ENCODE peak calls at places on chromosomes 3 and 15, in five cellular contexts. N, X, U, P and J are unnamed samples.

GRCh38 chr3:73041537-73041936 is 19.9 kb upstream of the EBLN2 start:
- DNase-seq in N (no peak), X (peak), U (no peak), P (no peak), J (no peak)

GRCh38 chr15:100030586-100031249 is 297.5 kb upstream of the LYSMD4 start:
- DNase-seq in N (no peak), X (no peak), U (no peak), P (no peak), J (peak)

GRCh38 chr15:70562906-70563305 is 200.5 kb downstream of the UACA start:
- DNase-seq in N (no peak), X (no peak), U (no peak), P (no peak), J (no peak)

GRCh38 chr15:66770518-66771350 is 68.7 kb downstream of the SMAD6 start:
- DNase-seq in N (no peak), X (no peak), U (no peak), P (no peak), J (no peak)

GRCh38 chr3:165820685-165821123 is 16.5 kb downstream of the BCHE start:
- DNase-seq in N (no peak), X (no peak), U (no peak), P (no peak), J (no peak)

GRCh38 chr3:72960812-72961518 is 35.6 kb upstream of the PPP4R2 start:
- DNase-seq in N (no peak), X (peak), U (no peak), P (no peak), J (no peak)

GRCh38 chr3:138950006-138950644 is 3.1 kb downstream of the FOXL2NB start:
- DNase-seq in N (peak), X (no peak), U (no peak), P (no peak), J (peak)

GRCh38 chr3:122916084-122916483 is 111.5 kb downstream of the SEMA5B start:
- DNase-seq in N (peak), X (no peak), U (no peak), P (no peak), J (no peak)

GRCh38 chr15:69718916-69719315 is 266.3 kb downstream of the RPLP1 start:
- DNase-seq in N (peak), X (no peak), U (no peak), P (no peak), J (no peak)

GRCh38 chr15:64892850-64893403 is 18.8 kb upstream of the ANKDD1A start:
- DNase-seq in N (no peak), X (no peak), U (no peak), P (no peak), J (no peak)

GRCh38 chr15:70096215-70096974 is 1.3 kb downstream of the TLE3 start:
- DNase-seq in N (peak), X (no peak), U (peak), P (peak), J (no peak)

GRCh38 chr15:34084086-34084485 is 17.6 kb downstream of the EMC7 start:
- DNase-seq in N (no peak), X (peak), U (no peak), P (no peak), J (peak)

GRCh38 chr3:194705761-194706160 is 20.1 kb downstream of the FAM43A start:
- DNase-seq in N (no peak), X (no peak), U (no peak), P (no peak), J (no peak)

GRCh38 chr3:140008693-140008980 is 73.7 kb downstream of the CLSTN2 start:
- DNase-seq in N (no peak), X (no peak), U (no peak), P (no peak), J (no peak)

GRCh38 chr3:139304383-139304782 is 39.4 kb upstream of the MRPS22 start:
- DNase-seq in N (no peak), X (peak), U (no peak), P (no peak), J (no peak)

GRCh38 chr15:59400103-59400813 is 27.6 kb upstream of the MYO1E start:
- DNase-seq in N (no peak), X (no peak), U (no peak), P (no peak), J (no peak)

GRCh38 chr3:60114191-60114590 is 1064.4 kb upstream of the CFAP20DC start:
- DNase-seq in N (no peak), X (no peak), U (no peak), P (no peak), J (no peak)

GRCh38 chr3:171443211-171443957 is 16.8 kb downstream of the TNIK start:
- DNase-seq in N (no peak), X (peak), U (no peak), P (no peak), J (no peak)

GRCh38 chr15:32855942-32856341 is 138.1 kb downstream of the GREM1 start:
- DNase-seq in N (no peak), X (peak), U (no peak), P (peak), J (peak)

GRCh38 chr15:80798911-80799310 is 19.7 kb downstream of the CEMIP start:
- DNase-seq in N (no peak), X (no peak), U (no peak), P (no peak), J (no peak)

GRCh38 chr15:26378304-26378703 is 394.6 kb downstream of the GABRB3 start:
- DNase-seq in N (no peak), X (no peak), U (no peak), P (no peak), J (no peak)

GRCh38 chr15:31554261-31554660 is 227.6 kb downstream of the KLF13 start:
- DNase-seq in N (no peak), X (peak), U (no peak), P (no peak), J (peak)